ENCODE peak calls at places on chromosomes 3 and 15, in five cellular contexts. L is bronchial epithelial cell, V is HS-5, R is T-cell, Z is iris pigment epithelial cell. O is an unnamed sample.

GRCh38 chr15:68749365-68750141 is 71.1 kb downstream of the ANP32A start:
- DNase-seq in R (no peak), Z (no peak), L (no peak), V (no peak), O (no peak)

GRCh38 chr3:193831495-193832455 is 238.8 kb downstream of the OPA1 start:
- DNase-seq in L (peak; percentile 67), V (no peak), Z (peak; percentile 26), R (no peak), O (no peak)

GRCh38 chr3:4425707-4426106 is 41.4 kb downstream of the SUMF1 start:
- DNase-seq in R (no peak), Z (peak; percentile 44), L (peak; percentile 49), V (no peak), O (no peak)

GRCh38 chr3:157354722-157355121 is 81.9 kb upstream of the PTX3 start:
- DNase-seq in L (peak; percentile 26), Z (peak; percentile 45), V (no peak), R (no peak), O (no peak)

GRCh38 chr3:157310329-157311065 is 126.2 kb upstream of the PTX3 start:
- DNase-seq in R (no peak), Z (no peak), V (no peak), L (no peak), O (no peak)

GRCh38 chr15:53196235-53196634 is 406.1 kb upstream of the ONECUT1 start:
- DNase-seq in V (no peak), Z (no peak), R (no peak), L (no peak), O (peak; percentile 54)

GRCh38 chr3:171943262-171944108 is 95.9 kb upstream of the FNDC3B start:
- DNase-seq in Z (no peak), V (no peak), R (no peak), L (no peak), O (no peak)

GRCh38 chr3:8020459-8020858 is 481.2 kb upstream of the LMCD1 start:
- DNase-seq in Z (no peak), R (no peak), L (no peak), V (no peak), O (no peak)

GRCh38 chr15:77915261-77915960 is 162.1 kb downstream of the TBC1D2B start:
- DNase-seq in R (no peak), V (no peak), L (no peak), Z (no peak), O (no peak)

GRCh38 chr15:91874992-91875651 is 21.6 kb downstream of the SLCO3A1 start:
- DNase-seq in Z (no peak), R (no peak), L (no peak), V (no peak), O (peak; percentile 18)

GRCh38 chr15:78979456-78980320 is 34.8 kb upstream of the CTSH start:
- DNase-seq in L (peak; percentile 82), V (peak; percentile 49), R (peak; percentile 8), Z (peak; percentile 79), O (peak; percentile 73)

GRCh38 chr3:53820756-53821580 is 25.3 kb downstream of the CHDH start:
- DNase-seq in V (no peak), L (no peak), Z (no peak), R (no peak), O (peak; percentile 42)

GRCh38 chr3:64859625-64860590 is 172.1 kb upstream of the ADAMTS9 start:
- DNase-seq in Z (peak; percentile 35), V (no peak), L (no peak), R (no peak), O (no peak)

GRCh38 chr15:52730594-52730993 is 51.4 kb upstream of the ATOSA start:
- DNase-seq in L (no peak), V (no peak), R (no peak), Z (no peak), O (no peak)

GRCh38 chr3:177071496-177072156 is 125.7 kb downstream of the TBL1XR1 start:
- DNase-seq in L (no peak), Z (no peak), R (no peak), V (no peak), O (no peak)

GRCh38 chr3:45034612-45035252 is 8.6 kb downstream of the CLEC3B start:
- DNase-seq in V (no peak), R (peak; percentile 5), L (no peak), Z (no peak), O (no peak)

GRCh38 chr3:169085827-169086226 is 577.7 kb downstream of the MECOM start:
- DNase-seq in R (no peak), L (peak; percentile 97), V (peak; percentile 79), Z (peak; percentile 99), O (no peak)

O was measured in ecto neural progenitor cell.